ENCODE peak calls at places on chromosomes 1 and 21, in eight cellular contexts. D is HepG2, T is GM12878, L is Panc1, J is K562, C is HCT116, H is upper lobe of left lung, F is GM23338. V is an unnamed sample.

GRCh38 chr1:112905420-112906154 is 50.4 kb downstream of the SLC16A1 start:
- ATAC-seq in C (no peak), D (no peak), F (peak), J (no peak), H (peak), L (no peak), T (no peak), V (no peak)

GRCh38 chr1:53125623-53126360 is 16.6 kb downstream of the SLC1A7 start:
- ATAC-seq in L (no peak), H (no peak), T (peak), F (no peak), D (no peak), J (peak), C (peak), V (no peak)

GRCh38 chr1:245956225-245956624 is 550.9 kb downstream of the SMYD3 start:
- ATAC-seq in T (no peak), H (peak), L (no peak), F (no peak), J (peak), D (no peak), C (no peak), V (no peak)

GRCh38 chr1:31699341-31699891 is 4.4 kb downstream of the COL16A1 start:
- ATAC-seq in L (no peak), D (no peak), T (peak), H (no peak), F (no peak), J (no peak), C (no peak), V (no peak)

GRCh38 chr1:221911714-221912113 is 169.8 kb upstream of the DUSP10 start:
- ATAC-seq in J (no peak), F (no peak), H (no peak), C (no peak), D (no peak), L (no peak), T (peak), V (no peak)

GRCh38 chr1:11134352-11135266 is 34.9 kb upstream of the EXOSC10 start:
- ATAC-seq in L (peak), T (no peak), H (no peak), D (no peak), C (no peak), F (no peak), J (peak), V (no peak)

GRCh38 chr1:171372418-171373088 is 58.6 kb downstream of the FMO4 start:
- ATAC-seq in J (no peak), F (no peak), T (no peak), H (no peak), C (no peak), L (no peak), D (no peak), V (no peak)

GRCh38 chr21:35911412-35912191 is 148.7 kb downstream of the SETD4 start:
- ATAC-seq in D (no peak), L (no peak), H (peak), C (no peak), F (no peak), T (no peak), J (no peak), V (no peak)

GRCh38 chr1:113123737-113124136 is 50.7 kb downstream of the LRIG2 start:
- ATAC-seq in J (no peak), H (no peak), F (no peak), L (no peak), D (no peak), C (no peak), T (no peak), V (no peak)

GRCh38 chr1:89908993-89909436 is 85.9 kb upstream of the ZNF326 start:
- ATAC-seq in C (no peak), T (peak), H (no peak), J (no peak), F (no peak), D (no peak), L (no peak), V (no peak)

GRCh38 chr1:247367786-247368342 is 36.2 kb upstream of the ZNF496 start:
- ATAC-seq in C (no peak), H (no peak), T (peak), J (peak), F (no peak), L (no peak), D (no peak), V (no peak)

GRCh38 chr1:31627301-31627929 is 9.9 kb downstream of the HCRTR1 start:
- ATAC-seq in D (no peak), C (no peak), L (no peak), F (no peak), T (no peak), H (peak), J (no peak), V (peak)

GRCh38 chr1:204383163-204383904 is 23.6 kb upstream of the PLEKHA6 start:
- ATAC-seq in T (no peak), J (peak), L (no peak), H (no peak), D (no peak), F (no peak), C (no peak), V (no peak)

GRCh38 chr1:10544239-10544638 is 69.5 kb downstream of the PEX14 start:
- ATAC-seq in F (no peak), T (no peak), H (no peak), L (no peak), J (no peak), D (no peak), C (no peak), V (no peak)

GRCh38 chr1:228782662-228783414 is 47.6 kb downstream of the RHOU start:
- ATAC-seq in T (no peak), F (no peak), J (no peak), D (peak), C (peak), H (peak), L (peak), V (peak)

GRCh38 chr1:6287029-6287428 is 26.1 kb upstream of the GPR153 start:
- ATAC-seq in L (no peak), J (no peak), T (no peak), C (no peak), F (no peak), H (no peak), D (no peak), V (no peak)

GRCh38 chr1:65066379-65066765 is 81.6 kb upstream of the AK4 start:
- ATAC-seq in J (no peak), F (peak), D (peak), C (peak), T (no peak), L (no peak), H (no peak), V (no peak)

GRCh38 chr1:34128186-34128889 is 36.7 kb downstream of the CSMD2 start:
- ATAC-seq in D (no peak), C (no peak), F (no peak), J (no peak), T (no peak), L (no peak), H (no peak), V (no peak)

GRCh38 chr1:25871704-25872494 is 3.6 kb downstream of the PAQR7 start:
- ATAC-seq in T (no peak), C (no peak), L (no peak), D (no peak), H (peak), F (no peak), J (no peak), V (no peak)

GRCh38 chr1:162179121-162179520 is 109.6 kb downstream of the NOS1AP start:
- ATAC-seq in C (no peak), T (no peak), L (peak), H (no peak), D (no peak), J (no peak), F (peak), V (no peak)

GRCh38 chr1:206803221-206803730 is 31.0 kb upstream of the IL10 start:
- ATAC-seq in F (peak), D (no peak), L (no peak), H (peak), J (no peak), T (peak), C (no peak), V (no peak)

DNA sequence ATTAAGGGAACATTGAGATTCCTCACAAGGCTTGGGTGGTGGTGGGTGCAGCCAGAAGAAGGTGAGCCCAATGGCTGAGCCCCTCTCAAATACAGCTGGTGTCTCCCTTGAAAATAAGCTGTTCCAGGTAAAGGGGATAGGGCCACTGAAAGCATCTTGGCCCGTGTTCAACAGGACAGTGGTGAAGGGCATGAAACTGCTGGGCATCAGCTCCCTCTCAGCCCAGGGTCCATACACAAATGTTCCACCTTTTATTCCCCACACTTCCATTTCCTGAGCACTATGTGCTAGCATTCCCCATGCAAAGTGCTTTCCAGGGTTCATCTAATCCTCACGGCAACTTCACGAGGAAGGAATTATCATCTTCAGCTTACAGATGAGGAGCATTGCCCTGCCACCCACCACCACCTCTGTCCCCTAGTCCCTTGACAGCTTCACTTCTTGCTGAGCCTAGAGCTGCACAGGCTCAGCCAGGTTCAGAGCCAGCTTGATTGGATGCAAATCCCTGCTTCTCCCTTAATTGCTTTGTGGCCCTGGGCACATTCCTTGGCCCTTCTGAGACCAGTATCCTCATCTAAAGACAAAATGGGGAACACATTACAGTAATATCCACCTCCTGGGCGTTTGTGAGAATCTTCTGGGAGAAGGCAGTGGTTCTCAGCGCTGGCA is 9.6 kb downstream of the TAGLN2 start:
- ATAC-seq in T (peak), C (no peak), D (no peak), F (peak), J (peak), L (peak), H (no peak), V (no peak)
- TF ChIP-seq POLR2AphosphoS5 in T (peak), C (no peak), D (no peak), F (no peak), J (peak), L (no peak), H (no peak), V (no peak)

GRCh38 chr21:42574234-42575027 is 60.8 kb downstream of the SLC37A1 start:
- ATAC-seq in F (no peak), J (peak), H (no peak), C (peak), L (no peak), D (peak), T (no peak), V (no peak)
- TF ChIP-seq CTCF in F (no peak), J (peak), H (no peak), C (no peak), L (no peak), D (peak), T (no peak), V (no peak)

DNA sequence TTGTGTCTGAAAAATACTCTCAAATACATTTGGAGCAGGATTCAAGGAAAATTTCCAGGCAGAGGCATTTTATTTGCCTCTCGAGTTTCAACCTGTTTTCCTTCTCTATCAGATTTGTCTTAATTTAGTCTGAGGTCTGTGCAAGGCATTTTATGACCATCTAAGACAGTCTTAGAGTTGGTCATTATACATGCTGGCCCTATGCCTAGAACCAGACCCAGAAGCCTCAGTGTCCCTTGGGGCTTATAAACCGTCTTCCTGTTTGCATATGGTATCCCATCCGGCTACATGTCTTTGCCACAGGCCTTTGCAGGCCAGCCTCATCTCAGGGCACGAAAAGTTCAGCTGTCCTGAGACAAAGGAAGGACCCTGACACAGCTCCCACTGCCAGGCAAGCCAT is 346.1 kb downstream of the SIPA1L2 start:
- ATAC-seq in H (no peak), D (no peak), L (no peak), T (no peak), C (no peak), J (no peak), F (no peak), V (no peak)
- TF ChIP-seq POLR2AphosphoS5 in H (no peak), D (no peak), L (no peak), T (no peak), C (no peak), J (no peak), F (no peak), V (no peak)

DNA sequence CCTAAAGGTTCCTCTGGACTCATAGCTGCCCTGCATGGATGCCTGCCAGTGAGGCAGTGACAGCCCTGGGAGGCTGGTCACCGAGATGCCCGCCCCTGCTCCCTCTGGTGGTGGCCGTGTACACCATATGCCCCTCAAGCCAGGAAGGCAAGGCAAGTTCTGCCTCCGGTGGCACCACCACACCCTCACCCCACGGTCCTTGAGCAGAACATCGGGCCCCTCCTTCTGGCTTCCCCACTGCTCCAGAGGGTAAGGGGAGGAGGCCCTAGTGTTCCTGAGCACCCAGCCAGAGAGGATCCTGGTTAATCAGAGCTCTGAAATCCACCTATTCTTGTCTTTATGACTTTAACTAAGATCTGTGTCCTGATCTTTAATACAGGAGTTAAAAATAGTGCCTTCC is 1.6 kb upstream of the S100A14 start:
- ATAC-seq in C (peak), D (no peak), L (peak), H (peak), T (peak), J (peak), F (peak), V (peak)
- TF ChIP-seq CTCF in C (no peak), D (no peak), L (peak), H (peak), T (peak), J (peak), F (peak), V (no peak)

DNA sequence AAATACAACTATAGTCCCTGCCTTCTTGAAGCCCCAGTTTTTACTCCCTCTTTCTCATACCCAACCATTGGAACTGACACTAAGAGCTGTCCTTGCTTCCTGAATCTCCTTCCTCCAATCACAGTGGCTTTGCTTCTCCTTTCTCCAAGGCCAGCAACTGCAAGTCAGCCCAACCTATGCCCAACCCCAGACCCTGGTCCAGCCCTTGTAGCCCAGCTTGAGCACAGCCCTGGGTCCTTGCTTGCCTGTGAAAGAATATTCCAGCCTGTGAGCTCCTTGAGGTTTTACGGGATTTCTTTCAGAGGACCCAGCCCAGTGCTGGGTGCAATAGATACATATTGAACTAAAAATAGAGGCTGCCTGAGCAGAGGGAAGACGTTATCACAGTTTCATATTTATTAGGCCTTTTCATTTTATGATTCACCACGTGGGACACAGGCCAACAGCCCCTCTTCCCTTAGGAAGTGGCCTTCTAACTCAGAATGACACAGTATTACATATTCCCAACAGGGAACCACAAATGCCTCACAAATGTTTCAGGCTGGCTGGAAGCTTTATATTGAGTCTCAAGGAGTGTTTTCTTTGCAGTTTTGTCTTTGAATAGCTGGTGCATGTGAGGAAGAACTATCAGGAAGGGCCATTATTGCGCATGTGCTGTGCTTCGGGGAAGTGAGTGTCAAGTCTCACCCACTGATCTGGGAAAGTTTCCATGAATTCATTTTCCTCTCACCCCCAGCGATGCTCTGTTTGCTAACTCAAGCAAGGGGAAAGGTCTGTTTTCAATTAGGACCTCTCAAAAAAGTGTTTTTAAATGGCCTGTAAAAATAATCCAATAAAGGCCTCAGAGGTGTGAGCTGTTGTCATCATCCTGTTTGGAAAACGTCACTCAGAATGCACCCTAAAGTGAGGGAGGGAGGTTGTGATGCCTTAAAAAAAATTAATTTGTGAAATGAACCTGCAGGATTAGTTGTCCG is 92.3 kb upstream of the NFIA start:
- ATAC-seq in H (peak), F (peak), T (no peak), D (no peak), J (peak), C (no peak), L (no peak), V (peak)
- TF ChIP-seq POLR2AphosphoS5 in H (no peak), F (no peak), T (no peak), D (no peak), J (no peak), C (no peak), L (no peak), V (peak)

GRCh38 chr1:3785458-3786157 is 10.7 kb downstream of the LRRC47 start:
- ATAC-seq in C (peak), J (peak), L (peak), F (peak), T (no peak), H (no peak), D (peak), V (no peak)
- TF ChIP-seq CTCF in C (peak), J (peak), L (no peak), F (peak), T (peak), H (no peak), D (peak), V (peak)

GRCh38 chr1:15595809-15596730 is 11.2 kb upstream of the AGMAT start:
- ATAC-seq in J (no peak), D (peak), H (no peak), F (no peak), T (peak), L (peak), C (peak), V (no peak)

GRCh38 chr1:15592285-15592684 is 7.4 kb upstream of the AGMAT start:
- ATAC-seq in D (no peak), F (no peak), H (no peak), T (no peak), L (no peak), J (no peak), C (no peak), V (no peak)
- TF ChIP-seq POLR2AphosphoS5 in D (no peak), F (no peak), H (no peak), T (no peak), L (no peak), J (no peak), C (no peak), V (no peak)

GRCh38 chr1:78055565-78056132 is 9.9 kb downstream of the GIPC2 start:
- ATAC-seq in C (no peak), L (no peak), D (no peak), F (no peak), T (no peak), H (peak), J (peak), V (no peak)
- TF ChIP-seq CTCF in C (no peak), L (no peak), D (no peak), F (no peak), T (no peak), H (no peak), J (no peak), V (no peak)

V was measured in gastroesophageal sphincter.